ENCODE peak calls at places on chromosomes 1 and 21, in five cellular contexts. D, I, F, H and L are unnamed samples.

GRCh38 chr1:172653015-172653709 is 5.7 kb upstream of the FASLG start:
- DNase-seq in D (peak; percentile 54), I (peak; percentile 48), F (no peak), H (peak; percentile 81), L (peak; percentile 20)

GRCh38 chr1:51600529-51600928 is 16.4 kb upstream of the OSBPL9 start:
- DNase-seq in D (no peak), I (no peak), F (no peak), H (no peak), L (no peak)

GRCh38 chr21:46424062-46424591 is 34.6 kb upstream of the DIP2A start:
- DNase-seq in D (no peak), I (no peak), F (no peak), H (no peak), L (no peak)

GRCh38 chr1:228452194-228453021 is 34.8 kb upstream of the RNF187 start:
- DNase-seq in D (no peak), I (no peak), F (no peak), H (no peak), L (peak; percentile 28)

GRCh38 chr1:226476657-226477319 is 68.9 kb upstream of the PARP1 start:
- DNase-seq in D (no peak), I (no peak), F (no peak), H (no peak), L (no peak)

GRCh38 chr1:209601809-209602657 is 18.5 kb downstream of the CAMK1G start:
- DNase-seq in D (peak; percentile 61), I (peak; percentile 28), F (peak; percentile 55), H (peak; percentile 66), L (peak; percentile 20)

GRCh38 chr1:210702512-210702911 is 373.8 kb downstream of the HHAT start:
- DNase-seq in D (no peak), I (no peak), F (no peak), H (no peak), L (no peak)

GRCh38 chr1:23554481-23555224 is 4.6 kb downstream of the ID3 start:
- DNase-seq in D (peak; percentile 83), I (peak; percentile 85), F (peak; percentile 94), H (peak; percentile 83), L (peak; percentile 78)

GRCh38 chr1:43973981-43974442 is 748 bp upstream of the ATP6V0B start:
- DNase-seq in D (no peak), I (no peak), F (no peak), H (no peak), L (no peak)

GRCh38 chr1:74513396-74513795 is 985 bp upstream of the LRRC53 start:
- DNase-seq in D (no peak), I (no peak), F (no peak), H (no peak), L (peak; percentile 26)

GRCh38 chr1:238468068-238468467 is 577.3 kb upstream of the ZP4 start:
- DNase-seq in D (no peak), I (no peak), F (no peak), H (peak; percentile 16), L (no peak)

GRCh38 chr1:117346206-117346928 is 20.9 kb upstream of the MAN1A2 start:
- DNase-seq in D (peak; percentile 54), I (no peak), F (no peak), H (peak; percentile 61), L (peak; percentile 79)

GRCh38 chr1:71796044-71796443 is 486.3 kb downstream of the NEGR1 start:
- DNase-seq in D (peak; percentile 12), I (no peak), F (no peak), H (no peak), L (no peak)

GRCh38 chr1:117112063-117112462 is 9.5 kb downstream of the TRIM45 start:
- DNase-seq in D (no peak), I (no peak), F (no peak), H (no peak), L (no peak)

GRCh38 chr1:11301593-11301992 is 28.6 kb downstream of the UBIAD1 start:
- DNase-seq in D (no peak), I (no peak), F (peak; percentile 91), H (no peak), L (no peak)

GRCh38 chr1:159972443-159973205 is 18.6 kb upstream of the SLAMF9 start:
- DNase-seq in D (no peak), I (no peak), F (no peak), H (no peak), L (no peak)

GRCh38 chr1:15401391-15402055 is 8.2 kb upstream of the EFHD2 start:
- DNase-seq in D (no peak), I (no peak), F (no peak), H (no peak), L (no peak)

GRCh38 chr1:102715150-102715549 is 393.2 kb downstream of the COL11A1 start:
- DNase-seq in D (no peak), I (no peak), F (no peak), H (peak; percentile 56), L (no peak)

GRCh38 chr1:65471213-65471833 is 50.9 kb downstream of the LEPR start:
- DNase-seq in D (no peak), I (no peak), F (no peak), H (no peak), L (no peak)

GRCh38 chr1:1677718-1678580 is 14.6 kb downstream of the SLC35E2B start:
- DNase-seq in D (no peak), I (no peak), F (peak; percentile 20), H (no peak), L (no peak)

GRCh38 chr1:169049258-169049936 is 57.1 kb upstream of the ATP1B1 start:
- DNase-seq in D (no peak), I (no peak), F (no peak), H (no peak), L (no peak)

GRCh38 chr1:116434849-116435248 is 61.8 kb downstream of the ATP1A1 start:
- DNase-seq in D (no peak), I (no peak), F (no peak), H (no peak), L (peak; percentile 49)

GRCh38 chr1:95451054-95451453 is 217.0 kb downstream of the RWDD3 start:
- DNase-seq in D (peak; percentile 25), I (no peak), F (no peak), H (peak; percentile 0), L (no peak)

GRCh38 chr1:59520194-59520593 is 223.3 kb downstream of the FGGY start:
- DNase-seq in D (no peak), I (peak; percentile 39), F (no peak), H (peak; percentile 52), L (no peak)

GRCh38 chr1:75135829-75136142 is 1.6 kb downstream of the LHX8 start:
- DNase-seq in D (no peak), I (no peak), F (no peak), H (peak; percentile 22), L (peak; percentile 43)

GRCh38 chr1:198560093-198560638 is 19.7 kb upstream of the ATP6V1G3 start:
- DNase-seq in D (no peak), I (no peak), F (no peak), H (peak; percentile 28), L (peak; percentile 29)

GRCh38 chr1:174152424-174152823 is 6.9 kb upstream of the RABGAP1L start:
- DNase-seq in D (no peak), I (no peak), F (no peak), H (no peak), L (no peak)

GRCh38 chr1:113874017-113874879 is 2.7 kb upstream of the PTPN22 start:
- DNase-seq in D (peak; percentile 76), I (no peak), F (no peak), H (peak; percentile 51), L (no peak)

GRCh38 chr1:57238408-57238807 is 185.5 kb downstream of the DAB1 start:
- DNase-seq in D (no peak), I (no peak), F (no peak), H (no peak), L (no peak)

GRCh38 chr1:40895601-40896000 is 33.4 kb upstream of the CITED4 start:
- DNase-seq in D (peak; percentile 78), I (no peak), F (no peak), H (no peak), L (no peak)

GRCh38 chr1:28540651-28541050 is 12.2 kb upstream of the TRNAU1AP start:
- DNase-seq in D (no peak), I (no peak), F (no peak), H (no peak), L (no peak)
- TF ChIP-seq CTCF in D (peak; percentile 8), I (peak; percentile 43), F (peak; percentile 32), H (peak; percentile 7), L (peak; percentile 3)

DNA sequence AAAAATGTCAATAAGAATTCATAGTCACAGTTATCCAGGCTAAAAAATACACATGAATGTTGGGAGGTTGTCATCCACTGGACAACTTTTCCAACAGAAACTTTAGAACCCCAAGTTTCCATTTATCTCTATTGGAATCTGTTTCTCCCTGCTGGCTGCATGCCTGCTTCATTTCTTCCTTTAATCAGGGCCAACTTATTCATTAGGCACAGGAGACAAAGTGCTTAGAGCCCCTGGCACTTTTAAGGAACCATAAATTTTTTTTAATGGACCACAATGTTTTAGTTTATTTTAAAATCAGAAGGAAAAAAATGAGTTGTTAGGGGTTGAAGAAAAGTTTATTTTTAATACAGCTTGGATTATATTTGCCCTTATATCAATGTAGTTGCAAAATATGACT is 26.7 kb upstream of the C2CD2 start:
- DNase-seq in D (no peak), I (no peak), F (no peak), H (no peak), L (no peak)
- H3K4me3 ChIP-seq in D (no peak overlapping the region), I (no peak overlapping the region), F (no peak overlapping the region), H (no peak overlapping the region), L (no peak overlapping the region)

GRCh38 chr1:221356693-221357092 is 385.2 kb downstream of the DUSP10 start:
- DNase-seq in D (no peak), I (no peak), F (no peak), H (no peak), L (no peak)
- TF ChIP-seq CTCF in D (no peak), I (no peak), F (peak; percentile 36), H (no peak), L (peak; percentile 12)

GRCh38 chr1:155013632-155014031 is 11.0 kb downstream of the ZBTB7B start:
- DNase-seq in D (no peak), I (no peak), F (no peak), H (no peak), L (no peak)

GRCh38 chr1:155011437-155011907 is 8.9 kb downstream of the ZBTB7B start:
- DNase-seq in D (no peak), I (no peak), F (no peak), H (no peak), L (no peak)

GRCh38 chr1:155014709-155015508 is 12.3 kb downstream of the ZBTB7B start:
- DNase-seq in D (no peak), I (no peak), F (no peak), H (no peak), L (no peak)

GRCh38 chr1:155012052-155012546 is 9.5 kb downstream of the ZBTB7B start:
- DNase-seq in D (no peak), I (no peak), F (peak; percentile 81), H (peak; percentile 39), L (peak; percentile 28)

DNA sequence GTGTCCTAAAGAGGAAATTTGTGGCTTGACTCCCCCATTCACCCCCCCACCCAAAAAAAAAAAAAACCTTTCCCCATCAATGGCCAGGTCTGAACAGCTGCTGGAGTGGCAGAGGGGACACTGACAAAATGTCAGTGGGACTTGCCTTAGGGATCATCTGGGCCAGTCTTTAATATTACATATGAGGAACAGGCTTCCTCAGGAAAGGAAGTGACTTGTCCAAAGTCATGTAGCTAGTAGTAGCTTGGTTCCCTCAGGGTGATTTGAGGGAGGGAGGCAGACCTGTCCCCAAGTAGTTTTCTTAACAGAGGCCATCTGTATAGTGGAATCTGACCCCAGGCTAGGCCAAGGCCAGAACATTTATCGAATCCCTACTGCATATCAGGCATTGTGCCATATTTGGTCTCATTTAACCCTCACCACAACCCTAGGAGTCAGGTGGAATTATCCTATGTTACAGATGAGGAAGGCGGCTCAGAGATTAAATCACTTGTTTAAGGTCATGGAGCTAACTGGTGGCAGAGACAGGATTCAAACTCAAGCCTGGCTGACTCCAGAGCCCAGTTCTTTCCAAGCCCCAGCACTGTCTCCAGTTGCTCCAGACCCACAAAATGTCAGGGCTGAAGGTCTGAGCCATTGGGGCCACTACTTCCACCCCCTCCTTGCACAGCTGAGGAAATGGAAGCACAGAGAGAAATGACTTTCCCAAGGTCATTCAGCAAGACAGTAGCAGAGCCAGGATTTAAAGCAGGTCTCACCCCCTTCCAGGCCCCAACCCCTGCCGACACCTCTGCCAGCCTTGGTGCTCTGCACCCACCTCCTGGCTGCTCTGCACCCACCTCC is 10.4 kb downstream of the ZBTB7B start:
- DNase-seq in D (no peak), I (no peak), F (no peak), H (no peak), L (no peak)
- H3K4me3 ChIP-seq in D (no peak overlapping the region), I (no peak overlapping the region), F (no peak overlapping the region), H (no peak overlapping the region), L (no peak overlapping the region)